ENCODE peak calls at places on chromosomes 13 and 19, in seven cellular contexts. G, F, B, V, U, Z and I are unnamed samples.

GRCh38 chr13:42119875-42120274 is 71.4 kb downstream of the DGKH start:
- DNase-seq in B (no peak), Z (no peak), V (no peak), F (no peak), G (no peak), U (no peak), I (no peak)

GRCh38 chr13:112729408-112729807 is 39.6 kb downstream of the ATP11A start:
- DNase-seq in F (no peak), B (no peak), V (no peak), G (no peak), Z (peak), U (no peak), I (no peak)

GRCh38 chr13:94968040-94968756 is 255.9 kb upstream of the SOX21 start:
- DNase-seq in G (no peak), F (no peak), V (no peak), U (peak), B (no peak), Z (no peak), I (no peak)

GRCh38 chr19:43789029-43789428 is 8.3 kb upstream of the KCNN4 start:
- DNase-seq in B (no peak), F (no peak), G (no peak), U (no peak), Z (no peak), V (no peak), I (no peak)

GRCh38 chr19:12647490-12648071 is 19.0 kb downstream of the MAN2B1 start:
- DNase-seq in V (no peak), B (peak), U (peak), Z (peak), G (no peak), F (peak), I (peak)

GRCh38 chr19:58356971-58357797 is 3.9 kb upstream of the A1BG start:
- DNase-seq in Z (no peak), F (no peak), G (no peak), V (no peak), U (no peak), B (no peak), I (no peak)

GRCh38 chr19:5434970-5435641 is 20.1 kb upstream of the ZNRF4 start:
- DNase-seq in B (no peak), G (no peak), F (no peak), V (no peak), U (no peak), Z (no peak), I (no peak)

GRCh38 chr13:25571237-25571636 is 199.5 kb downstream of the ATP8A2 start:
- DNase-seq in F (no peak), B (no peak), G (no peak), Z (no peak), V (no peak), U (no peak), I (no peak)

GRCh38 chr19:49315111-49315510 is 9.9 kb downstream of the SLC6A16 start:
- DNase-seq in V (no peak), B (no peak), Z (no peak), G (no peak), U (no peak), F (no peak), I (no peak)

GRCh38 chr13:110233181-110233641 is 73.7 kb downstream of the COL4A1 start:
- DNase-seq in Z (no peak), B (no peak), V (no peak), U (peak), F (no peak), G (peak), I (no peak)

GRCh38 chr13:104043184-104043583 is 977.0 kb upstream of the SLC10A2 start:
- DNase-seq in B (no peak), Z (no peak), U (no peak), G (no peak), F (no peak), V (no peak), I (no peak)

GRCh38 chr13:84400711-84401110 is 518.4 kb upstream of the SLITRK1 start:
- DNase-seq in G (no peak), Z (no peak), B (no peak), F (no peak), U (no peak), V (no peak), I (no peak)

GRCh38 chr13:111423168-111423785 is 102.8 kb downstream of the TEX29 start:
- DNase-seq in F (no peak), Z (no peak), B (no peak), V (no peak), U (no peak), G (no peak), I (no peak)

GRCh38 chr19:51490676-51491075 is 10.9 kb downstream of the SIGLEC12 start:
- DNase-seq in V (no peak), F (no peak), U (no peak), Z (no peak), G (no peak), B (no peak), I (no peak)

GRCh38 chr19:18086590-18087138 is at the start of gene IL12RB1:
- DNase-seq in U (no peak), V (no peak), Z (peak), B (peak), G (no peak), F (peak), I (no peak)

GRCh38 chr13:39635564-39635963 is 19.9 kb upstream of the COG6 start:
- DNase-seq in B (no peak), Z (no peak), G (no peak), V (no peak), F (no peak), U (no peak), I (no peak)

GRCh38 chr19:48329167-48329891 is 4.0 kb downstream of the EMP3 start:
- DNase-seq in Z (no peak), G (no peak), V (no peak), U (no peak), B (peak), F (peak), I (no peak)

GRCh38 chr19:18793144-18794028 is 2.3 kb upstream of the COMP start:
- DNase-seq in Z (no peak), U (peak), V (no peak), G (no peak), F (no peak), B (no peak), I (no peak)

GRCh38 chr19:17836530-17836929 is 11.3 kb downstream of the JAK3 start:
- DNase-seq in F (no peak), G (no peak), V (no peak), Z (no peak), B (no peak), U (no peak), I (no peak)

GRCh38 chr13:113815151-113816058 is 48.5 kb downstream of the GAS6 start:
- DNase-seq in F (no peak), V (no peak), U (no peak), G (no peak), Z (no peak), B (no peak), I (no peak)

GRCh38 chr19:37973666-37974065 is 66.7 kb downstream of the SIPA1L3 start:
- DNase-seq in V (no peak), B (no peak), U (no peak), Z (no peak), F (no peak), G (no peak), I (no peak)

GRCh38 chr13:85654227-85654626 is 145.0 kb downstream of the SLITRK6 start:
- DNase-seq in Z (no peak), U (peak), F (no peak), V (no peak), G (no peak), B (no peak), I (no peak)

GRCh38 chr19:11541238-11541637 is 2.6 kb downstream of the CNN1 start:
- DNase-seq in Z (no peak), G (no peak), V (no peak), F (no peak), B (no peak), U (no peak), I (no peak)

GRCh38 chr19:42402376-42403116 is 12.4 kb upstream of the CNFN start:
- DNase-seq in Z (no peak), V (no peak), U (peak), F (no peak), B (no peak), G (no peak), I (no peak)

GRCh38 chr13:30976041-30976440 is 43.6 kb downstream of the TEX26 start:
- DNase-seq in U (no peak), Z (no peak), G (no peak), B (no peak), V (no peak), F (no peak), I (no peak)

GRCh38 chr13:41587490-41587889 is 130.1 kb downstream of the RGCC start:
- DNase-seq in U (no peak), F (no peak), B (no peak), V (no peak), Z (no peak), G (no peak), I (no peak)

GRCh38 chr19:12880551-12881171 is 588 bp downstream of the DNASE2 start:
- DNase-seq in G (no peak), V (no peak), F (peak), U (no peak), B (no peak), Z (peak), I (no peak)

GRCh38 chr13:43269037-43269476 is 245.7 kb downstream of the DNAJC15 start:
- DNase-seq in B (peak), U (no peak), V (peak), Z (peak), G (no peak), F (peak), I (no peak)

GRCh38 chr13:28850226-28850625 is 30.1 kb downstream of the MTUS2 start:
- DNase-seq in F (no peak), G (no peak), B (no peak), Z (no peak), V (no peak), U (no peak), I (no peak)

GRCh38 chr13:89199138-89199537 is 1528.0 kb downstream of the SLITRK5 start:
- DNase-seq in Z (no peak), G (no peak), U (no peak), F (no peak), V (no peak), B (no peak), I (no peak)

GRCh38 chr19:39299832-39300231 is 3.6 kb downstream of the IFNL1 start:
- DNase-seq in Z (no peak), F (no peak), G (peak), U (no peak), B (no peak), V (no peak), I (no peak)

GRCh38 chr13:98324105-98324504 is 147.0 kb upstream of the RNF113B start:
- DNase-seq in U (no peak), F (no peak), V (no peak), Z (no peak), G (no peak), B (no peak), I (no peak)

GRCh38 chr13:34224877-34225276 is 406.9 kb downstream of the RFC3 start:
- DNase-seq in F (no peak), U (peak), G (no peak), V (no peak), B (no peak), Z (no peak), I (no peak)

GRCh38 chr19:5947435-5947834 is 30.5 kb downstream of the RANBP3 start:
- DNase-seq in B (peak), U (no peak), Z (peak), V (no peak), G (no peak), F (peak), I (peak)

GRCh38 chr13:113378825-113379224 is 14.9 kb upstream of the GRTP1 start:
- DNase-seq in V (no peak), F (no peak), U (no peak), B (no peak), Z (no peak), G (peak), I (no peak)

GRCh38 chr13:31320946-31321345 is 121.2 kb downstream of the B3GLCT start:
- DNase-seq in B (no peak), G (no peak), U (no peak), F (no peak), V (no peak), Z (no peak), I (no peak)

GRCh38 chr13:33033361-33033812 is 17.2 kb downstream of the KL start:
- DNase-seq in U (no peak), G (no peak), B (no peak), F (peak), Z (no peak), V (no peak), I (no peak)

GRCh38 chr19:10283786-10284540 is 2.8 kb upstream of the ICAM4 start:
- DNase-seq in F (peak), V (no peak), B (no peak), Z (no peak), G (no peak), U (no peak), I (no peak)

GRCh38 chr19:16135410-16136127 is 7.9 kb upstream of the HSH2D start:
- DNase-seq in V (no peak), U (no peak), G (no peak), Z (no peak), F (no peak), B (no peak), I (no peak)

GRCh38 chr19:16136185-16137067 is 7.1 kb upstream of the HSH2D start:
- DNase-seq in F (no peak), V (no peak), U (no peak), Z (no peak), B (no peak), G (no peak), I (no peak)

GRCh38 chr19:16134510-16134909 is 9.0 kb upstream of the HSH2D start:
- DNase-seq in V (no peak), G (no peak), B (peak), F (no peak), Z (no peak), U (no peak), I (no peak)

GRCh38 chr19:16131648-16132047 is 11.8 kb upstream of the HSH2D start:
- DNase-seq in U (no peak), Z (no peak), G (no peak), B (no peak), F (no peak), V (no peak), I (no peak)

GRCh38 chr19:16133818-16134217 is 9.7 kb upstream of the HSH2D start:
- DNase-seq in F (no peak), B (no peak), Z (no peak), G (no peak), U (no peak), V (no peak), I (no peak)
- TF ChIP-seq POLR2AphosphoS5 in F (no peak), B (no peak), Z (no peak), G (no peak), U (no peak), V (no peak), I (no peak)

GRCh38 chr13:91359071-91359470 is 11.6 kb downstream of the MIR17HG start:
- DNase-seq in Z (no peak), V (no peak), B (no peak), U (no peak), G (no peak), F (no peak), I (no peak)
- H3K27ac ChIP-seq in Z (no peak), V (no peak), B (no peak), U (no peak), G (no peak), F (no peak), I (no peak)

DNA sequence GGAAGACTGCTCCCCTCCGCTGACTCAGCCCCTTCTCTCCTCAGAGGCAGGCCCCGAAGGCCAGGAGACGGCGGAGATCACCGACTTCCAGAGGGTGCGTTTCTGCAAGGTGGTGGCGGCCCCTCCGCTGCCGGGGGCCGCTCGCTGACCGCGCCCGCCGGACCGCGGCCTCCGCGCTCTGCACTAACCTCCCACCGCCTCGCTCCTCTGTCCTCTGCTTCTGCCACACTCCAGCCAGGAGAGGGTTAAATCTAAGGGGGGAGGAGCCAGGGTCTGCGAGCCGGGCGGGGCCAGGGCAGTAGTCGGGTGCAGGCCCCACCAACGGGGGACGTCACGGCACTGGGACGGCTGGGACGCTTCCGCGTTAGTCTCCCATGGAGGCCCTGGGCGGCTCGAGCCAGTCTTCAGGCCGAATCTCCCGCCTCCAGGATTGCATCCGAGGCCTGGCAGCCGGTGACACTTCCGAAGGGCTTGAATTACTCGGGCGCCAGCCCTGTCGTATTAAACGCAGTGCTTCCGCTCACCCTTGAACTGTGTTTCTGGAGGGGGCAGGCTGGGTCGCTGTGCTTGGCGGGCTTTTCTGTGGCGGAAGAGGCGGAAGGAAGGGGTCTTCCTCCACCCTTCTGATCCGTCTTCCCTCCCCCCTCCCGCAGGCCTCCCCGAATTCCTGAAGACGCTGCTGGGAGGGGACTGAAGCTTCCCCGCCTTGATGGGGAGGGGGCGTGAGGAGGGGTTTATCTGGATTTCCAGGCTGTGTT is 1.2 kb upstream of the INAFM1 start:
- DNase-seq in F (peak), U (peak), G (peak), V (no peak), Z (peak), B (peak), I (peak)
- TF ChIP-seq POLR2AphosphoS5 in F (peak), U (peak), G (peak), V (peak), Z (peak), B (peak), I (peak)

DNA sequence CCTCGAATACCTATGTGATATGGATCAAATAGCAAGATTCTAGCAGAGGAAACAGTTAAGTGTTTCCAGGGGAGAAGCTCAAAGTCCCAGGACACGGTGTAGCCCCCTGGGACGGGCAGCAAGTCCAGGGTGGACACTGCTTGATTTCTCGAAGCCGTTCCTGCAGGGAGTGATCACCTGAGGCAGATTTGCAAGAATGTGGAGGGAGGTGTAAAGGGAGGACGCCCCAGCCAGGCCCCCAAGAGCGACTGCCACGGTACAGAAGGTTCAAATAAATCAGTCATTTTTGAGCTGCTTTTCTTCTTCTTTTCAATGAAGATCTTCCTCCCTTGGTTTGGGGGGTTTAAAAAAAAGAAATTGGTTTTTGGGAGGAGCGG is 41.4 kb downstream of the KLF2 start:
- DNase-seq in G (no peak), Z (no peak), B (no peak), U (no peak), F (no peak), V (no peak), I (no peak)
- H3K27ac ChIP-seq in G (peak), Z (peak), B (peak), U (no peak), F (peak), V (no peak), I (no peak)

GRCh38 chr19:8544168-8544567 is 30.2 kb upstream of the ZNF414 start:
- DNase-seq in U (no peak), Z (no peak), F (no peak), V (no peak), B (no peak), G (no peak), I (no peak)

GRCh38 chr19:8536282-8536681 is 22.3 kb upstream of the ZNF414 start:
- DNase-seq in G (no peak), Z (no peak), B (no peak), F (no peak), V (no peak), U (no peak), I (no peak)

GRCh38 chr19:8537099-8537498 is 23.1 kb upstream of the ZNF414 start:
- DNase-seq in V (no peak), Z (no peak), F (no peak), G (no peak), B (no peak), U (no peak), I (no peak)

GRCh38 chr19:8539621-8540149 is 25.7 kb upstream of the ZNF414 start:
- DNase-seq in F (no peak), G (no peak), Z (no peak), B (no peak), U (no peak), V (no peak), I (no peak)
- TF ChIP-seq POLR2AphosphoS5 in F (no peak), G (no peak), Z (no peak), B (no peak), U (no peak), V (no peak), I (no peak)

DNA sequence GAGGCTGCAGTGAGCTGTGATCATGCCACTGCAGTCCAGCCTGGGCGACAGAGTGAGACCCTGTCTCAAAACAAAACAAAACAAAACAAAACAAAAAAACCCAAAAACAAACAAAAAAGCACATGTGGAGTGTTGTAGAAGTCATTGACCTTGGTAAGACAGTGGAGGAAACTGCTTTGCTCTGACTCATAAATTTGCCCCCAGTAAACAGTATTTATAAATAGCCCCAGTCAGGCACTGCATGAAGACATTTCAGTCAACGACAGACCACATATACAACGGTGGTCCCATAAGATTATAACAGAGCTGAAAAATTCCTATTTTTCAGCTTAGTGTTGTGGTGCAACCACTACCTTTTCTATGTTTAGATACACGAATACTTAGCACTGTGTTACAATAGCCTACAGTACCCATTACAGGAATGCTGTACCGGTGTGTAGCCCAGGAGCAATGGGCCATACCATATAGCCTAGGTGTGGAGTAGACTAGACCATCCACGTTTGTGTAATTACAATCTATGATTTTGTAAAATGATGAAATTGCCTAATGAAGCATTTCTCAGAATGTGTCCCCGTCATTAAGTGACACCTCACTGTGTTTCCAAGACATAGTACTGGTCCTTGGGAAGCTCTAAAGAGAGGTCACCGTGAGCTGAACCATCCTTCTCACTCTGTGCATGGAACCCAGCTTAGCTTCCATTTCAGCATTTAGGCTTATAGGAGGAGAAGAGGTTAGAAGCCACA is 1.1 kb downstream of the ARL11 start:
- DNase-seq in F (no peak), Z (no peak), U (no peak), V (no peak), G (no peak), B (no peak), I (no peak)
- H3K27ac ChIP-seq in F (peak), Z (peak), U (no peak), V (no peak), G (no peak), B (no peak), I (no peak)

GRCh38 chr19:3442487-3443071 is 37.7 kb downstream of the SMIM24 start:
- DNase-seq in Z (no peak), G (no peak), F (no peak), B (no peak), V (no peak), U (no peak), I (no peak)

GRCh38 chr19:3441089-3441985 is 39.0 kb downstream of the SMIM24 start:
- DNase-seq in U (no peak), B (no peak), V (no peak), G (no peak), Z (no peak), F (no peak), I (no peak)

GRCh38 chr19:3443840-3444694 is 36.3 kb downstream of the SMIM24 start:
- DNase-seq in Z (no peak), F (no peak), G (no peak), B (no peak), U (peak), V (no peak), I (no peak)

GRCh38 chr19:3441986-3442329 is 38.4 kb downstream of the SMIM24 start:
- DNase-seq in G (no peak), V (no peak), B (no peak), F (no peak), U (peak), Z (no peak), I (no peak)

GRCh38 chr19:3440082-3440481 is 40.2 kb downstream of the SMIM24 start:
- DNase-seq in G (no peak), Z (peak), F (peak), B (peak), V (no peak), U (peak), I (no peak)
- TF ChIP-seq POLR2AphosphoS5 in G (no peak), Z (no peak), F (no peak), B (no peak), V (no peak), U (no peak), I (no peak)